ENCODE peak calls at places on chromosomes 12 and 14, in ten cellular contexts. One of them, this sample, is unnamed.

GRCh38 chr14:89292579-89293348 is 124.3 kb downstream of the FOXN3 start:
- DNase-seq in LHCN-M2: no peak
- DNase-seq in head of caudate nucleus: no peak
- DNase-seq in T follicular helper cell: no peak
- DNase-seq in AG04450: no peak
- DNase-seq in A172: no peak
- DNase-seq in stimulated activated CD4-positive, alpha-beta T cell treated with anti-CD3 and anti-CD28 coated beads, Interleukin-4, amount 100 ng/mL, for 48 hours: no peak
- DNase-seq in NCI-H1105: no peak
- DNase-seq in SK-N-SH: no peak
- DNase-seq in NCI-H1417: no peak
- DNase-seq in this sample: no peak

GRCh38 chr12:104683831-104684503 is 227.2 kb downstream of the CHST11 start:
- DNase-seq in LHCN-M2: no peak
- DNase-seq in head of caudate nucleus: no peak
- DNase-seq in T follicular helper cell: no peak
- DNase-seq in AG04450: no peak
- DNase-seq in A172: no peak
- DNase-seq in stimulated activated CD4-positive, alpha-beta T cell treated with anti-CD3 and anti-CD28 coated beads, Interleukin-4, amount 100 ng/mL, for 48 hours: no peak
- DNase-seq in NCI-H1105: no peak
- DNase-seq in SK-N-SH: no peak
- DNase-seq in NCI-H1417: no peak
- DNase-seq in this sample: no peak

GRCh38 chr12:3137814-3138445 is 60.8 kb downstream of the TSPAN9 start:
- DNase-seq in LHCN-M2: no peak
- DNase-seq in head of caudate nucleus: no peak
- DNase-seq in T follicular helper cell: no peak
- DNase-seq in AG04450: no peak
- DNase-seq in A172: no peak
- DNase-seq in stimulated activated CD4-positive, alpha-beta T cell treated with anti-CD3 and anti-CD28 coated beads, Interleukin-4, amount 100 ng/mL, for 48 hours: no peak
- DNase-seq in NCI-H1105: no peak
- DNase-seq in SK-N-SH: peak; percentile 27
- DNase-seq in NCI-H1417: no peak
- DNase-seq in this sample: no peak

GRCh38 chr14:56752428-56752827 is 57.9 kb downstream of the OTX2 start:
- DNase-seq in LHCN-M2: no peak
- DNase-seq in head of caudate nucleus: no peak
- DNase-seq in T follicular helper cell: no peak
- DNase-seq in AG04450: no peak
- DNase-seq in A172: no peak
- DNase-seq in stimulated activated CD4-positive, alpha-beta T cell treated with anti-CD3 and anti-CD28 coated beads, Interleukin-4, amount 100 ng/mL, for 48 hours: no peak
- DNase-seq in NCI-H1105: no peak
- DNase-seq in SK-N-SH: no peak
- DNase-seq in NCI-H1417: no peak
- DNase-seq in this sample: no peak

GRCh38 chr12:123899368-123899767 is 73.3 kb downstream of the CCDC92 start:
- DNase-seq in LHCN-M2: no peak
- DNase-seq in head of caudate nucleus: no peak
- DNase-seq in T follicular helper cell: no peak
- DNase-seq in AG04450: no peak
- DNase-seq in A172: no peak
- DNase-seq in stimulated activated CD4-positive, alpha-beta T cell treated with anti-CD3 and anti-CD28 coated beads, Interleukin-4, amount 100 ng/mL, for 48 hours: no peak
- DNase-seq in NCI-H1105: no peak
- DNase-seq in SK-N-SH: no peak
- DNase-seq in NCI-H1417: no peak
- DNase-seq in this sample: no peak

GRCh38 chr12:48351022-48351708 is 446 bp upstream of the ZNF641 start:
- DNase-seq in LHCN-M2: peak; percentile 41
- DNase-seq in head of caudate nucleus: peak; percentile 45
- DNase-seq in T follicular helper cell: no peak
- DNase-seq in AG04450: peak; percentile 8
- DNase-seq in A172: peak; percentile 59
- DNase-seq in stimulated activated CD4-positive, alpha-beta T cell treated with anti-CD3 and anti-CD28 coated beads, Interleukin-4, amount 100 ng/mL, for 48 hours: no peak
- DNase-seq in NCI-H1105: peak; percentile 46
- DNase-seq in SK-N-SH: no peak
- DNase-seq in NCI-H1417: peak; percentile 89
- DNase-seq in this sample: no peak

GRCh38 chr12:104138747-104139186 is 757 bp upstream of the NFYB start:
- DNase-seq in LHCN-M2: no peak
- DNase-seq in head of caudate nucleus: peak; percentile 25
- DNase-seq in T follicular helper cell: no peak
- DNase-seq in AG04450: no peak
- DNase-seq in A172: no peak
- DNase-seq in stimulated activated CD4-positive, alpha-beta T cell treated with anti-CD3 and anti-CD28 coated beads, Interleukin-4, amount 100 ng/mL, for 48 hours: no peak
- DNase-seq in NCI-H1105: no peak
- DNase-seq in SK-N-SH: no peak
- DNase-seq in NCI-H1417: no peak
- DNase-seq in this sample: no peak

GRCh38 chr12:101939856-101940265 is 62.5 kb downstream of the DRAM1 start:
- DNase-seq in LHCN-M2: peak; percentile 63
- DNase-seq in head of caudate nucleus: peak; percentile 16
- DNase-seq in T follicular helper cell: peak; percentile 17
- DNase-seq in AG04450: peak; percentile 63
- DNase-seq in A172: peak; percentile 66
- DNase-seq in stimulated activated CD4-positive, alpha-beta T cell treated with anti-CD3 and anti-CD28 coated beads, Interleukin-4, amount 100 ng/mL, for 48 hours: peak; percentile 29
- DNase-seq in NCI-H1105: peak; percentile 57
- DNase-seq in SK-N-SH: peak; percentile 57
- DNase-seq in NCI-H1417: peak; percentile 81
- DNase-seq in this sample: peak; percentile 75

GRCh38 chr12:57205186-57205585 is 11.4 kb upstream of the NXPH4 start:
- DNase-seq in LHCN-M2: no peak
- DNase-seq in head of caudate nucleus: no peak
- DNase-seq in T follicular helper cell: no peak
- DNase-seq in AG04450: no peak
- DNase-seq in A172: no peak
- DNase-seq in stimulated activated CD4-positive, alpha-beta T cell treated with anti-CD3 and anti-CD28 coated beads, Interleukin-4, amount 100 ng/mL, for 48 hours: no peak
- DNase-seq in NCI-H1105: no peak
- DNase-seq in SK-N-SH: no peak
- DNase-seq in NCI-H1417: no peak
- DNase-seq in this sample: no peak

GRCh38 chr12:69211172-69211571 is 28.2 kb upstream of the CPSF6 start:
- DNase-seq in LHCN-M2: no peak
- DNase-seq in head of caudate nucleus: no peak
- DNase-seq in T follicular helper cell: no peak
- DNase-seq in AG04450: no peak
- DNase-seq in A172: no peak
- DNase-seq in stimulated activated CD4-positive, alpha-beta T cell treated with anti-CD3 and anti-CD28 coated beads, Interleukin-4, amount 100 ng/mL, for 48 hours: no peak
- DNase-seq in NCI-H1105: no peak
- DNase-seq in SK-N-SH: no peak
- DNase-seq in NCI-H1417: peak; percentile 65
- DNase-seq in this sample: no peak

GRCh38 chr14:68687746-68688145 is 105.1 kb downstream of the ZFP36L1 start:
- DNase-seq in LHCN-M2: peak; percentile 98
- DNase-seq in head of caudate nucleus: no peak
- DNase-seq in T follicular helper cell: no peak
- DNase-seq in AG04450: no peak
- DNase-seq in A172: peak; percentile 87
- DNase-seq in stimulated activated CD4-positive, alpha-beta T cell treated with anti-CD3 and anti-CD28 coated beads, Interleukin-4, amount 100 ng/mL, for 48 hours: no peak
- DNase-seq in NCI-H1105: no peak
- DNase-seq in SK-N-SH: no peak
- DNase-seq in NCI-H1417: no peak
- DNase-seq in this sample: no peak

GRCh38 chr12:68932123-68932700 is 759 bp downstream of the CPM start:
- DNase-seq in LHCN-M2: no peak
- DNase-seq in head of caudate nucleus: no peak
- DNase-seq in T follicular helper cell: no peak
- DNase-seq in AG04450: no peak
- DNase-seq in A172: no peak
- DNase-seq in stimulated activated CD4-positive, alpha-beta T cell treated with anti-CD3 and anti-CD28 coated beads, Interleukin-4, amount 100 ng/mL, for 48 hours: no peak
- DNase-seq in NCI-H1105: no peak
- DNase-seq in SK-N-SH: no peak
- DNase-seq in NCI-H1417: peak; percentile 81
- DNase-seq in this sample: peak; percentile 23

GRCh38 chr12:7994731-7995205 is 37.7 kb upstream of the FOXJ2 start:
- DNase-seq in LHCN-M2: peak; percentile 80
- DNase-seq in head of caudate nucleus: no peak
- DNase-seq in T follicular helper cell: no peak
- DNase-seq in AG04450: peak; percentile 87
- DNase-seq in A172: peak; percentile 82
- DNase-seq in stimulated activated CD4-positive, alpha-beta T cell treated with anti-CD3 and anti-CD28 coated beads, Interleukin-4, amount 100 ng/mL, for 48 hours: no peak
- DNase-seq in NCI-H1105: no peak
- DNase-seq in SK-N-SH: no peak
- DNase-seq in NCI-H1417: no peak
- DNase-seq in this sample: no peak

GRCh38 chr12:49355913-49356312 is 9.2 kb downstream of the DNAJC22 start:
- DNase-seq in LHCN-M2: no peak
- DNase-seq in head of caudate nucleus: no peak
- DNase-seq in T follicular helper cell: no peak
- DNase-seq in AG04450: no peak
- DNase-seq in A172: no peak
- DNase-seq in stimulated activated CD4-positive, alpha-beta T cell treated with anti-CD3 and anti-CD28 coated beads, Interleukin-4, amount 100 ng/mL, for 48 hours: no peak
- DNase-seq in NCI-H1105: no peak
- DNase-seq in SK-N-SH: no peak
- DNase-seq in NCI-H1417: no peak
- DNase-seq in this sample: no peak

GRCh38 chr14:64721391-64721791 is 17.2 kb downstream of the PLEKHG3 start:
- DNase-seq in LHCN-M2: peak; percentile 39
- DNase-seq in head of caudate nucleus: no peak
- DNase-seq in T follicular helper cell: no peak
- DNase-seq in AG04450: no peak
- DNase-seq in A172: peak; percentile 83
- DNase-seq in stimulated activated CD4-positive, alpha-beta T cell treated with anti-CD3 and anti-CD28 coated beads, Interleukin-4, amount 100 ng/mL, for 48 hours: no peak
- DNase-seq in NCI-H1105: no peak
- DNase-seq in SK-N-SH: no peak
- DNase-seq in NCI-H1417: peak; percentile 27
- DNase-seq in this sample: no peak

GRCh38 chr14:61461808-61462275 is 140.5 kb downstream of the PRKCH start:
- DNase-seq in LHCN-M2: peak; percentile 85
- DNase-seq in head of caudate nucleus: no peak
- DNase-seq in T follicular helper cell: no peak
- DNase-seq in AG04450: peak; percentile 64
- DNase-seq in A172: peak; percentile 66
- DNase-seq in stimulated activated CD4-positive, alpha-beta T cell treated with anti-CD3 and anti-CD28 coated beads, Interleukin-4, amount 100 ng/mL, for 48 hours: no peak
- DNase-seq in NCI-H1105: peak; percentile 68
- DNase-seq in SK-N-SH: peak; percentile 44
- DNase-seq in NCI-H1417: peak; percentile 85
- DNase-seq in this sample: peak; percentile 62

GRCh38 chr14:32576088-32576795 is 247.1 kb downstream of the AKAP6 start:
- DNase-seq in LHCN-M2: peak; percentile 58
- DNase-seq in head of caudate nucleus: peak; percentile 59
- DNase-seq in T follicular helper cell: peak; percentile 2
- DNase-seq in AG04450: no peak
- DNase-seq in A172: peak; percentile 58
- DNase-seq in stimulated activated CD4-positive, alpha-beta T cell treated with anti-CD3 and anti-CD28 coated beads, Interleukin-4, amount 100 ng/mL, for 48 hours: no peak
- DNase-seq in NCI-H1105: peak; percentile 40
- DNase-seq in SK-N-SH: peak; percentile 58
- DNase-seq in NCI-H1417: peak; percentile 83
- DNase-seq in this sample: peak; percentile 55

GRCh38 chr12:2893007-2893406 is 2.3 kb downstream of the TULP3 start:
- DNase-seq in LHCN-M2: peak; percentile 76
- DNase-seq in head of caudate nucleus: no peak
- DNase-seq in T follicular helper cell: no peak
- DNase-seq in AG04450: peak; percentile 65
- DNase-seq in A172: peak; percentile 43
- DNase-seq in stimulated activated CD4-positive, alpha-beta T cell treated with anti-CD3 and anti-CD28 coated beads, Interleukin-4, amount 100 ng/mL, for 48 hours: no peak
- DNase-seq in NCI-H1105: no peak
- DNase-seq in SK-N-SH: no peak
- DNase-seq in NCI-H1417: no peak
- DNase-seq in this sample: no peak

GRCh38 chr14:78448483-78449094 is 278.4 kb downstream of the NRXN3 start:
- DNase-seq in LHCN-M2: peak; percentile 3
- DNase-seq in head of caudate nucleus: peak; percentile 67
- DNase-seq in T follicular helper cell: no peak
- DNase-seq in AG04450: no peak
- DNase-seq in A172: peak; percentile 12
- DNase-seq in stimulated activated CD4-positive, alpha-beta T cell treated with anti-CD3 and anti-CD28 coated beads, Interleukin-4, amount 100 ng/mL, for 48 hours: peak; percentile 10
- DNase-seq in NCI-H1105: peak; percentile 39
- DNase-seq in SK-N-SH: peak; percentile 61
- DNase-seq in NCI-H1417: peak; percentile 86
- DNase-seq in this sample: peak; percentile 66